ENCODE peak calls at places on chromosome 22, in four cellular contexts. B is adrenal gland, J is lower leg skin, K is GM12891. P is an unnamed sample.

GRCh38 chr22:19022755-19023154 is 86.7 kb upstream of the PRODH start:
- DNase-seq in K (no peak), B (no peak), J (no peak), P (no peak)

GRCh38 chr22:49894321-49895072 is 23.7 kb downstream of the ALG12 start:
- DNase-seq in K (no peak), J (no peak), B (no peak), P (no peak)

GRCh38 chr22:38674888-38675287 is 6.9 kb upstream of the TOMM22 start:
- DNase-seq in J (no peak), K (no peak), B (no peak), P (no peak)

GRCh38 chr22:44099696-44100095 is 75.6 kb downstream of the PARVB start:
- DNase-seq in B (no peak), J (no peak), K (no peak), P (no peak)

GRCh38 chr22:38032681-38033521 is 24.3 kb upstream of the PICK1 start:
- DNase-seq in K (no peak), B (peak), J (no peak), P (no peak)

GRCh38 chr22:49664891-49665290 is 162.8 kb downstream of the BRD1 start:
- DNase-seq in B (peak), J (no peak), K (no peak), P (peak)

GRCh38 chr22:20174785-20175596 is 24.1 kb upstream of the CCDC188 start:
- DNase-seq in J (no peak), K (no peak), B (no peak), P (no peak)

GRCh38 chr22:50252081-50253045 is 1.3 kb upstream of the HDAC10 start:
- DNase-seq in J (peak), B (peak), K (peak), P (peak)

GRCh38 chr22:50153756-50154140 is 16.8 kb upstream of the PANX2 start:
- DNase-seq in K (no peak), B (no peak), J (no peak), P (no peak)

GRCh38 chr22:50603511-50604255 is 3.1 kb downstream of the MAPK8IP2 start:
- DNase-seq in K (no peak), J (no peak), B (no peak), P (peak)

GRCh38 chr22:19346677-19347265 is 55.3 kb upstream of the CLTCL1 start:
- DNase-seq in J (no peak), K (no peak), B (no peak), P (no peak)

GRCh38 chr22:23278883-23279675 is 98.8 kb downstream of the BCR start:
- DNase-seq in K (no peak), B (no peak), J (peak), P (no peak)

GRCh38 chr22:41561788-41562187 is 978 bp downstream of the CSDC2 start:
- DNase-seq in B (peak), J (no peak), K (no peak), P (no peak)
- TF ChIP-seq POLR2A in B (peak), J (no peak), K (no peak), P (no peak)

DNA sequence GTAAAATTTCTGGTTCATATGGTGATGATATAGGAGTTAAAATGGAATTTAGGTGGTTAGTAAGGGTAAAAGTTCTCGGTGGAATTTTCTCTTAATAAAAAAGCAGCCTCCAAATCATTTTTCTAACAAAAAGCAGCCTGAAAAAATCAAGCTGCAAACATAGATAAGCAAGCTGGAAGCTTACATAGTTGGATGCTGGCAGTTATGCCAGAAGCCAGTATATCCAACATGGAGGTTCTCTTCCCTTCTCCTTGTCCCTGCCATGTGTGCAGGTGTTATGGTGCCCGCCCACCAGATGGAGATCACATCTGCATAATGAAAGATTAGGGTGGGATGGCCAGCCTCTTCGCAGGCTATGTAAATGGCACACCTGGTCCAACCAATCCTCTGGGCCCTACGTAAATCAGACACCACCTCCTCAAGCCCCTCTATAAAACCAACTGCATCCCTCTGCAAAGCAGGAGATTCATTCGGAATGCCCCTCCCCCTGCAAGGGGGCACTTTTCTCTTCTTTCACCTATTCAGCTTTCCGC is 22.4 kb downstream of the PIWIL3 start:
- DNase-seq in K (no peak), B (no peak), J (no peak), P (no peak)
- TF ChIP-seq POLR2A in K (no peak), B (no peak), J (no peak), P (no peak)

DNA sequence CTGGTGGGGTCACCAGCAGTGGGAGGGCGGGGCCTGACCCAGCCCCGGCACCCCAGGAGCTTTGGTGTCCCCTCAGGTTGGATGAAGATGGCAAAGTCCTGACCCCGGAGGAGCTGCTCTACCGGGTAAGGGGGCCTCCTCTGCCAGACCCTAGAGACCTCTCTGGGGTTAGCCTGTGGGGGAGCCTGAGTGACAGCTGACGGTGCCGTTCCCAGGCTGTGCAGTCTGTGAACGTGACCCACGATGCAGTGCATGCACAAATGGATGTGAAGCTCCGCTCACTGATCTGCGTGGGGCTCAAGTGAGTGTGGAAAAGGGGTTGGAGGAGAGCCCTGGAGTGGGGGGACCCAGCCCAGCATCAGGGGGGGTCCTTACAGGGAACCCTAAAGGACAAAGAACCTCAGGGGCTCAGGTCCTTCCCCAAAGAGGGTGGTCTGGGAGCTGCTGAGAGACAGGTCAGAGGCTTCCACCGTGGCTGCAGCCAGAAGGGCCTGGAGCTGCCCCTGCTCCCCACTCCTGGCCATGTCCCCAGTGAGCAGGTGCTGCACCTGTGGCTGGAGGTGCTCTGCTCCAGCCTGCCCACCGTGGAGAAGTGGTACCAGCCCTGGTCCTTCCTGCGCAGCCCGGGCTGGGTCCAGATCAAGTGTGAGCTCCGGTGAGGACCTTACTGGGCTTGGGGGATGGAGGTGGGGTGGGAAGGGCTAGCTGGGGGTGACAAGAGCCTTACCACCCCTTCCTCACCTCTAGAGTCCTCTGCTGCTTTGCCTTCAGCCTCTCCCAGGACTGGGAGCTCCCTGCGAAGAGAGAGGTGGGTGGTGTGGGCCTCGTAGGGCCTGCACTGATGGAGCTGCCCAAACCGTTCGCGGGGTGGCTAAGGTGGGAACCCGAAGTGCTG is 38.6 kb downstream of the SGSM3 start:
- DNase-seq in J (no peak), K (no peak), B (no peak), P (no peak)
- TF ChIP-seq POLR2A in J (no peak), K (peak), B (no peak), P (no peak)

GRCh38 chr22:35839811-35840739 is 122.4 kb downstream of the APOL5 start:
- DNase-seq in B (peak), J (peak), K (no peak), P (peak)
- TF ChIP-seq POLR2A in B (peak), J (no peak), K (no peak), P (peak)

GRCh38 chr22:29385305-29385704 is 3.1 kb downstream of the AP1B1 start:
- DNase-seq in J (no peak), K (no peak), B (no peak), P (no peak)

GRCh38 chr22:29388759-29389090 is 355 bp upstream of the AP1B1 start:
- DNase-seq in B (no peak), J (no peak), K (no peak), P (no peak)

GRCh38 chr22:29390270-29390669 is 1.9 kb upstream of the AP1B1 start:
- DNase-seq in J (no peak), K (no peak), B (no peak), P (no peak)

GRCh38 chr22:29385748-29386147 is 2.6 kb downstream of the AP1B1 start:
- DNase-seq in J (no peak), K (no peak), B (peak), P (no peak)

GRCh38 chr22:29387921-29388758 is at the start of gene AP1B1:
- DNase-seq in K (peak), B (peak), J (peak), P (peak)
- TF ChIP-seq POLR2A in K (peak), B (peak), J (no peak), P (no peak)

GRCh38 chr22:48629631-48630443 is 1197.8 kb downstream of the BRD1 start:
- DNase-seq in K (no peak), B (no peak), J (no peak), P (no peak)

GRCh38 chr22:48624401-48624800 is 1203.3 kb downstream of the BRD1 start:
- DNase-seq in K (no peak), B (no peak), J (no peak), P (no peak)

GRCh38 chr22:48627966-48628365 is 1199.7 kb downstream of the BRD1 start:
- DNase-seq in K (no peak), J (no peak), B (no peak), P (no peak)

GRCh38 chr22:48628891-48629559 is 1198.6 kb downstream of the BRD1 start:
- DNase-seq in B (no peak), K (no peak), J (no peak), P (no peak)

GRCh38 chr22:48627203-48627602 is 1200.5 kb downstream of the BRD1 start:
- DNase-seq in B (no peak), K (no peak), J (no peak), P (peak)
- TF ChIP-seq POLR2A in B (no peak), K (no peak), J (no peak), P (no peak)

GRCh38 chr22:36330655-36331305 is 57.0 kb downstream of the MYH9 start:
- DNase-seq in K (no peak), J (no peak), B (peak), P (no peak)
- TF ChIP-seq POLR2A in K (no peak), J (no peak), B (no peak), P (no peak)

GRCh38 chr22:46637711-46638600 is 17.8 kb downstream of the GRAMD4 start:
- DNase-seq in K (no peak), B (peak), J (no peak), P (no peak)

GRCh38 chr22:46636221-46637002 is 16.2 kb downstream of the GRAMD4 start:
- DNase-seq in J (no peak), B (no peak), K (no peak), P (no peak)

GRCh38 chr22:46640293-46640692 is 20.1 kb downstream of the GRAMD4 start:
- DNase-seq in B (no peak), J (no peak), K (no peak), P (no peak)

GRCh38 chr22:46639843-46640242 is 19.7 kb downstream of the GRAMD4 start:
- DNase-seq in J (no peak), B (no peak), K (no peak), P (no peak)

GRCh38 chr22:46638601-46639431 is 18.6 kb downstream of the GRAMD4 start:
- DNase-seq in K (no peak), B (peak), J (no peak), P (no peak)
- TF ChIP-seq POLR2A in K (no peak), B (no peak), J (no peak), P (no peak)

GRCh38 chr22:46085831-46086576 is 64.3 kb upstream of the PPARA start:
- DNase-seq in K (no peak), B (peak), J (peak), P (peak)
- TF ChIP-seq POLR2A in K (no peak), B (no peak), J (no peak), P (no peak)

DNA sequence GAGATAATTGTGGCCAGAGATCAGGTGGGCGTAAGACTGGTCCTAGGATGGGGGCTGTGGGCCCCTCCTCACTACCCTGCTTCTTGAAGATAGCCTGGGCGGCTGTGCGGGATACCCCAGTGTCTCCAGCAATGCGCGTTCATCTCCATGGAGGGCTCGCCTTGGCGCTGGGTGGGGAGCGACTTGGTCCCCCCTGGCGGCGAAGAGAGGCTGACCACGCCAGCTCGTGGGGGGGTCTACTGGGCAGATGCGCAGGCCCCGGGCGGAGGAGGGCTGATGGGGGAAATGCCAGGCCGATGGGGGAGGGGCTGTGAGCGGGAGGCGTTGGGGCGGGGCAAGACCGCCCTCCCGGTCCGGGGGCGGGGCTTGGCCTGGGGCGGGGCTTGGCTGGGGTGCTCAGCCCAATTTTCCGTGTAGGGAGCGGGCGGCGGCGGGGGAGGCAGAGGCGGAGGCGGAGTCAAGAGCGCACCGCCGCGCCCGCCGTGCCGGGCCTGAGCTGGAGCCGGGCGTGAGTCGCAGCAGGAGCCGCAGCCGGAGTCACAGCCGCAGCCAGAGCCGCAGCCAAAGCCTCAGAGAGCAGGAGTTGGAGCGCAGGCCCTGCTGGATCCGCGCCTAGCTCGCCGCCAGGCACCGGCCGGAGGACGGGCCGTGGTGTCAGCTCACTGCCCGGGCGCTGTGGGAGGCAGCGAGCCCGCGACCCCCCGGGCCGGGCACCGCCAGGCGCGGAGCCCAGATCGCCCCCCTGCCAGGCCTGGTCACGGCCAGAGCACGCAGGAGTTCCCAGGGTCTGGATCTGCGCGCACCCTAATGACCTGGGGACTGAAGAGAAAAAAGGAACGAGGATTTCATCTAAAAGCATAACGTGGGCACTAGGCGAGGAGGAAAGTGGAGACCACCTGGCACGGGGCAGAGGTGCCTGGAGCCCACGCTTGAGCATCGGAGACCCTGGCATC is at the start of gene SLC35E4:
- DNase-seq in J (peak), B (peak), K (peak), P (peak)
- TF ChIP-seq POLR2A in J (no peak), B (peak), K (no peak), P (no peak)

P was measured in upper lobe of left lung.